ENCODE peak calls at places on chromosomes 5 and 9, in seven cellular contexts. V is Peyer's patch, C is astrocyte, X is heart left ventricle, A is pancreas, Q is GM23338, E is tibial nerve. O is an unnamed sample. For H3K27me3, the result is how much of the 10 kb centered on the place peaks cover.

GRCh38 chr9:75200892-75201470 is 112.7 kb downstream of the OSTF1 start:
- DNase-seq in V (no peak), C (peak), X (no peak), A (no peak), Q (peak), E (no peak), O (peak)

GRCh38 chr5:32275421-32275765 is 37.3 kb downstream of the MTMR12 start:
- DNase-seq in V (no peak), C (no peak), X (no peak), A (no peak), Q (no peak), E (no peak), O (no peak)

GRCh38 chr5:106314221-106314824 is 1356.4 kb downstream of the EFNA5 start:
- DNase-seq in V (no peak), C (peak), X (no peak), A (no peak), Q (no peak), E (no peak), O (no peak)

GRCh38 chr5:12022444-12022843 is 118.2 kb upstream of the CTNND2 start:
- DNase-seq in V (no peak), C (no peak), X (no peak), A (no peak), Q (no peak), E (no peak), O (no peak)

GRCh38 chr9:130713286-130713975 is 19.9 kb downstream of the EXOSC2 start:
- DNase-seq in V (no peak), C (no peak), X (peak), A (no peak), Q (peak), E (no peak), O (no peak)

GRCh38 chr5:82512025-82512424 is 233.9 kb upstream of the RPS23 start:
- DNase-seq in V (no peak), C (no peak), X (no peak), A (no peak), Q (no peak), E (no peak), O (no peak)

GRCh38 chr5:122921826-122922225 is 76.4 kb downstream of the SNX24 start:
- DNase-seq in V (no peak), C (peak), X (no peak), A (no peak), Q (peak), E (no peak), O (no peak)

GRCh38 chr9:88889386-88889785 is 101.9 kb upstream of the S1PR3 start:
- DNase-seq in V (no peak), C (peak), X (no peak), A (no peak), Q (no peak), E (no peak), O (no peak)

GRCh38 chr5:72600401-72600981 is 93.3 kb upstream of the ZNF366 start:
- DNase-seq in V (no peak), C (peak), X (no peak), A (no peak), Q (no peak), E (no peak), O (peak)

DNA sequence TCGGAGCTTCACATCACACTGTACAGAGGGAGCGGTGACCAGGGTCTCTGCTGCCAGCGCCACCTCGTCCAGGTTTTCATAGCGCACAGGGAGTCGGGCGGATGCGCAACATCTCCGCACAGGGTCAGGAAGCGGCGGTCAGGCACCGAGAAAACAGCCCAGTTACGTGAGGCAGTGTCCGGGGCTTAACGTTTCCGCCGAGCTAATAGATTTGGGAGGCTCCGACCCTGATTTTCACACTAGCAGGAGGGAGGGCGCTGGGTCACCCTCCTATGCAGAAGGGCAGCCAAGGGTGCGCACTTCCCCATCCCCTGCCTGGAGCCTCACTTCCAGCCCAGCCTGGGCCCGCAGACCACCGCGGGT is 13.7 kb downstream of the BTNL9 start:
- DNase-seq in V (no peak), C (no peak), X (peak), A (no peak), Q (peak), E (no peak), O (no peak)
- H3K27me3 ChIP-seq in V (under half), C (under half), X (under half), A (under half), Q (half or more), E (under half), O (under half)

DNA sequence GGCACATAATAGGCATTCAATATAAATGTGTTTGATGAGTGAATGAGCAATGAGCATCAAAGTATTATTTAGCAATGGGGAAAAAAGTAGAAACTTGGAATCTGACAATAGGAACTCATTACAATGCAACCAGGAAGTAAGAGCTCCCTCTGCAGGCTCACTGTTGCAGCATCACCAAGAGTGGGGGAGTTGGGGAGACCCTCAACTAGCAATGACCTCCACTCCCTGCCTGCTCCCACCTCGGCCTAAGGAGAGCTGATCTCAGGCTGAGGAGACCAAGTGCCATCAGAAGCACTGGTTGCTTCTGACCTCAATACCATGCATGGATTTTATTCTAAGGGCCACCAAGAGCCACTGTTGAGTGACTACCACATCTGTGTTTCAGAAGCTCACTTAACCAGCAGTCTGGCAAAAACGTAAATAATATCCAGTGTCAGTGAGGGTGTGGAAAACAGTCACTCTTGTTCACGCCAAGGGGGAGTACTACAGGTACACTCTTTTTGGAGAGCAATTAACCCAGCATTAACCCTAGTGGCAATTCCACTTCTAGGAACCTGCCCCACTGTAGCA is 8.0 kb downstream of the VDAC1 start:
- DNase-seq in V (no peak), C (no peak), X (no peak), A (no peak), Q (peak), E (no peak), O (no peak)
- TF ChIP-seq CTCF in V (no peak), C (peak), X (peak), A (no peak), Q (peak), E (no peak), O (peak)

DNA sequence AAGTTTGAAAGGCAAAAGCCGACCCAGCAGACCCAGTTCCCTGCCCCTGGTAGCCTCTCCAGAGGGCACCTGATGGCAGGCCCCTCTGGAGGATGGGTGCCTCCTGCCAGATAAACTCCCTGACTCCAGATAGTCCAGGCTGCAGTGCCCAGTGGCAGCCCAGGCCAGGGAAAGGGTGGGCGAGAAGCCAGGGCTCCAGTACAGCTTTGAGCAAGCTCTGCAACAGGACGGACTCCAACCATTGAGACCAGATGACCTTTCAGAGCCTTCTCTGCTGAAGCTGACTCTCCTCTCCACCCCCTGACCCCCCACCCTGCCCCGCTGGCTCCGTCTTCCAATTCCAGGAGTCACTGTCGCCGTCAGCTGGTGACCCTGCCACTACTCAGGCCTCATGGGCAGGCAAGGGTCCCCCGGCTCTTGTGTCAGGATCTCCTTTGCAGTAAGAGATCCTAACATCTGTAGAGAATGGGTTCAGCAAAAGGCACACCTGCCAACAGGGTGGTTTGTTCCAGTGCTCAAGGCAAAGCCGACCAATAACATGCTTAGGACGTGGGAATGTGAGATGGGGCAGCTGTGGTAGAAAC is 15.5 kb upstream of the FCN1 start:
- DNase-seq in V (no peak), C (no peak), X (no peak), A (no peak), Q (no peak), E (no peak), O (no peak)
- H3K27me3 ChIP-seq in V (under half), C (under half), X (under half), A (under half), Q (under half), E (under half), O (under half)

GRCh38 chr9:16985559-16986348 is 115.3 kb upstream of the BNC2 start:
- DNase-seq in V (no peak), C (peak), X (peak), A (no peak), Q (peak), E (peak), O (no peak)
- TF ChIP-seq CTCF in V (no peak), C (no peak), X (no peak), A (no peak), Q (no peak), E (no peak), O (no peak)

GRCh38 chr5:35309365-35310130 is 79.3 kb upstream of the PRLR start:
- DNase-seq in V (no peak), C (no peak), X (no peak), A (no peak), Q (no peak), E (no peak), O (no peak)

GRCh38 chr5:35312281-35312680 is 82.0 kb upstream of the PRLR start:
- DNase-seq in V (no peak), C (no peak), X (no peak), A (no peak), Q (no peak), E (no peak), O (no peak)

GRCh38 chr5:35305336-35306020 is 75.2 kb upstream of the PRLR start:
- DNase-seq in V (no peak), C (no peak), X (no peak), A (no peak), Q (no peak), E (no peak), O (no peak)

GRCh38 chr5:35306716-35307365 is 76.6 kb upstream of the PRLR start:
- DNase-seq in V (no peak), C (no peak), X (no peak), A (no peak), Q (no peak), E (no peak), O (no peak)

DNA sequence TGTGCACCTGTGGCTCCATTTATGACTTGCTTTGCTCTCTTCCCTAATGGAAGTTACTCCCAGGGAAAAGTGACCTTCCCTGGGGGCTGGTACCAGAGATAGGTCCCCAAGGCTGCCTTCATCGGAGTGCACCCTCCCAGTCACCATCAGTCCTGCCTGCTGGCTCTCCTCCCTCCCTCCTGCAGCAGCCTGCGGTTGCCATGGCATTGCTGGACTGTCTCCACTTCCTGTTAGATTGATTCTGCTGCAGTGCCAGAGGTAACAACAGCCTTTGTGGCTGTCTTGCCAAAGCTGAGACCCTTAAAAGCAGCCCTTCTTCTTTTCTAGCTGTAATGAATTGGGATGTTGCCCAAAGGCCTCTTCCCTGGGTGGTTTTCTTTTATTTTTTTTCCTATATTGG is 78.1 kb upstream of the PRLR start:
- DNase-seq in V (no peak), C (no peak), X (no peak), A (no peak), Q (peak), E (no peak), O (no peak)
- H3K27me3 ChIP-seq in V (under half), C (under half), X (under half), A (under half), Q (under half), E (under half), O (under half)

DNA sequence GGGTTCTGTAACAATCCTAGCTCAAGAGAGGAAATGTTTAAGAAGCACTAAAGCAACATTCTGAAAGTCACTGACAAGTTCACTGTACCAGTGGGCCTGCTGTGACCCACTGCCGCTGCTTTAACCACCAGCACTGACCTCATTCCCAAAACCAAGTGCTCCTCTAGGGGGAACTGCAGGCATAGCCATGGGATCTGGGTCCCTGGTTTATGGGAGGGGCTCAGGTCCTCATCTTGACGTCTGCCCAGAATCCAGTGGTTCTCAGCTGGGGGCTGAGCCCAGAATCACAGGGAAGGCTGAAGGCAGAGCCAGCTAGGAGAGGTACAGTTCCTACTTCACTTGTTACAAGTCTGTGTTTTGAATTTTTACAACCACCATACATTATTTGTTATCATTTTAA is 36.1 kb upstream of the SLC2A8 start:
- DNase-seq in V (peak), C (peak), X (no peak), A (no peak), Q (peak), E (no peak), O (peak)
- TF ChIP-seq CTCF in V (no peak), C (no peak), X (no peak), A (no peak), Q (peak), E (peak), O (peak)